ENCODE peak calls at places on chromosomes 16 and 17, in five cellular contexts. One of them, this sample, is unnamed.

GRCh38 chr16:72455743-72456659 is 284.0 kb upstream of the PMFBP1 start:
- DNase-seq in AG04450: no peak
- DNase-seq in fibroblast of the aortic adventitia: no peak
- DNase-seq in AG09309: no peak
- DNase-seq in GM06990: no peak
- DNase-seq in this sample: no peak

GRCh38 chr16:72649254-72649944 is 398.5 kb downstream of the ZFHX3 start:
- DNase-seq in fibroblast of the aortic adventitia: no peak
- DNase-seq in GM06990: no peak
- DNase-seq in AG09309: no peak
- DNase-seq in AG04450: no peak
- DNase-seq in this sample: no peak

GRCh38 chr17:33459078-33459940 is 166.2 kb upstream of the ASIC2 start:
- DNase-seq in fibroblast of the aortic adventitia: no peak
- DNase-seq in AG09309: no peak
- DNase-seq in AG04450: no peak
- DNase-seq in GM06990: peak
- DNase-seq in this sample: peak

GRCh38 chr17:57986841-57987581 is 1.0 kb downstream of the VEZF1 start:
- DNase-seq in GM06990: no peak
- DNase-seq in AG04450: peak
- DNase-seq in fibroblast of the aortic adventitia: peak
- DNase-seq in AG09309: no peak
- DNase-seq in this sample: no peak

GRCh38 chr16:20650400-20651159 is 46.9 kb downstream of the ACSM1 start:
- DNase-seq in fibroblast of the aortic adventitia: no peak
- DNase-seq in AG09309: no peak
- DNase-seq in GM06990: no peak
- DNase-seq in AG04450: no peak
- DNase-seq in this sample: no peak

GRCh38 chr16:89122322-89122831 is 28.7 kb downstream of the ACSF3 start:
- DNase-seq in fibroblast of the aortic adventitia: no peak
- DNase-seq in AG04450: no peak
- DNase-seq in AG09309: no peak
- DNase-seq in GM06990: peak
- DNase-seq in this sample: peak

GRCh38 chr16:77790964-77791363 is 2.6 kb downstream of the VAT1L start:
- DNase-seq in AG09309: no peak
- DNase-seq in AG04450: no peak
- DNase-seq in GM06990: no peak
- DNase-seq in fibroblast of the aortic adventitia: no peak
- DNase-seq in this sample: no peak

GRCh38 chr17:266701-267656 is 85.5 kb upstream of the DOC2B start:
- DNase-seq in AG04450: no peak
- DNase-seq in fibroblast of the aortic adventitia: peak
- DNase-seq in AG09309: no peak
- DNase-seq in GM06990: no peak
- DNase-seq in this sample: no peak

GRCh38 chr17:45435481-45435880 is 2.8 kb upstream of the ARHGAP27 start:
- DNase-seq in fibroblast of the aortic adventitia: no peak
- DNase-seq in GM06990: no peak
- DNase-seq in AG09309: no peak
- DNase-seq in AG04450: no peak
- DNase-seq in this sample: no peak

GRCh38 chr17:78110363-78111011 is 18.1 kb downstream of the TMC6 start:
- DNase-seq in GM06990: no peak
- DNase-seq in AG09309: no peak
- DNase-seq in fibroblast of the aortic adventitia: no peak
- DNase-seq in AG04450: no peak
- DNase-seq in this sample: no peak

GRCh38 chr16:3583303-3584038 is 6.3 kb upstream of the NLRC3 start:
- DNase-seq in AG09309: no peak
- DNase-seq in fibroblast of the aortic adventitia: no peak
- DNase-seq in AG04450: no peak
- DNase-seq in GM06990: no peak
- DNase-seq in this sample: no peak

GRCh38 chr17:39621523-39622379 is 5.0 kb upstream of the PPP1R1B start:
- DNase-seq in GM06990: peak
- DNase-seq in AG04450: peak
- DNase-seq in fibroblast of the aortic adventitia: peak
- DNase-seq in AG09309: peak
- DNase-seq in this sample: peak

GRCh38 chr17:41518789-41519449 is at the start of gene KRT15:
- DNase-seq in AG09309: no peak
- DNase-seq in AG04450: no peak
- DNase-seq in GM06990: no peak
- DNase-seq in fibroblast of the aortic adventitia: peak
- DNase-seq in this sample: no peak

GRCh38 chr17:57677301-57677700 is 67.8 kb downstream of the CCDC182 start:
- DNase-seq in fibroblast of the aortic adventitia: no peak
- DNase-seq in AG09309: no peak
- DNase-seq in AG04450: no peak
- DNase-seq in GM06990: no peak
- DNase-seq in this sample: no peak

GRCh38 chr17:73513426-73513825 is 130.8 kb downstream of the SDK2 start:
- DNase-seq in GM06990: no peak
- DNase-seq in AG09309: no peak
- DNase-seq in fibroblast of the aortic adventitia: no peak
- DNase-seq in AG04450: no peak
- DNase-seq in this sample: no peak

GRCh38 chr17:62898239-62898864 is 67.7 kb upstream of the TANC2 start:
- DNase-seq in fibroblast of the aortic adventitia: peak
- DNase-seq in GM06990: no peak
- DNase-seq in AG09309: no peak
- DNase-seq in AG04450: no peak
- DNase-seq in this sample: no peak

GRCh38 chr16:72197556-72197955 is 25.6 kb upstream of the PMFBP1 start:
- DNase-seq in AG04450: no peak
- DNase-seq in fibroblast of the aortic adventitia: no peak
- DNase-seq in AG09309: no peak
- DNase-seq in GM06990: no peak
- DNase-seq in this sample: no peak

GRCh38 chr17:39674702-39675389 is 6.6 kb downstream of the PNMT start:
- DNase-seq in AG04450: no peak
- DNase-seq in AG09309: no peak
- DNase-seq in GM06990: no peak
- DNase-seq in fibroblast of the aortic adventitia: peak
- DNase-seq in this sample: peak

GRCh38 chr16:69772560-69773254 is 10.6 kb downstream of the WWP2 start:
- DNase-seq in AG04450: no peak
- DNase-seq in fibroblast of the aortic adventitia: peak
- DNase-seq in GM06990: no peak
- DNase-seq in AG09309: no peak
- DNase-seq in this sample: no peak

GRCh38 chr16:30382398-30383015 is at the start of gene SEPTIN1:
- DNase-seq in fibroblast of the aortic adventitia: no peak
- DNase-seq in AG09309: no peak
- DNase-seq in GM06990: peak
- DNase-seq in AG04450: no peak
- DNase-seq in this sample: peak

GRCh38 chr17:1186923-1187771 is 7.4 kb upstream of the ABR start:
- DNase-seq in AG04450: peak
- DNase-seq in fibroblast of the aortic adventitia: peak
- DNase-seq in GM06990: peak
- DNase-seq in AG09309: peak
- DNase-seq in this sample: peak

GRCh38 chr17:76820039-76820438 is 48.2 kb upstream of the MGAT5B start:
- DNase-seq in GM06990: no peak
- DNase-seq in AG04450: no peak
- DNase-seq in fibroblast of the aortic adventitia: no peak
- DNase-seq in AG09309: no peak
- DNase-seq in this sample: no peak

GRCh38 chr17:76820523-76820922 is 47.7 kb upstream of the MGAT5B start:
- DNase-seq in AG04450: no peak
- DNase-seq in AG09309: no peak
- DNase-seq in fibroblast of the aortic adventitia: no peak
- DNase-seq in GM06990: no peak
- DNase-seq in this sample: no peak

GRCh38 chr17:76812968-76813367 is 55.2 kb upstream of the MGAT5B start:
- DNase-seq in AG09309: no peak
- DNase-seq in GM06990: no peak
- DNase-seq in AG04450: no peak
- DNase-seq in fibroblast of the aortic adventitia: no peak
- DNase-seq in this sample: no peak

GRCh38 chr17:76812248-76812647 is 56.0 kb upstream of the MGAT5B start:
- DNase-seq in AG04450: no peak
- DNase-seq in fibroblast of the aortic adventitia: peak
- DNase-seq in GM06990: no peak
- DNase-seq in AG09309: no peak
- DNase-seq in this sample: no peak

GRCh38 chr17:76816590-76817135 is 51.5 kb upstream of the MGAT5B start:
- DNase-seq in GM06990: no peak
- DNase-seq in AG09309: peak
- DNase-seq in AG04450: peak
- DNase-seq in fibroblast of the aortic adventitia: peak
- DNase-seq in this sample: peak
- TF ChIP-seq CTCF in GM06990: peak
- TF ChIP-seq CTCF in AG09309: peak
- TF ChIP-seq CTCF in AG04450: peak
- TF ChIP-seq CTCF in fibroblast of the aortic adventitia: peak
- TF ChIP-seq CTCF in this sample: peak

GRCh38 chr16:2500937-2501750 is 12.6 kb upstream of the ATP6V0C start:
- DNase-seq in AG04450: peak
- DNase-seq in AG09309: no peak
- DNase-seq in fibroblast of the aortic adventitia: peak
- DNase-seq in GM06990: peak
- DNase-seq in this sample: peak
- TF ChIP-seq CTCF in AG04450: peak
- TF ChIP-seq CTCF in AG09309: peak
- TF ChIP-seq CTCF in fibroblast of the aortic adventitia: peak
- TF ChIP-seq CTCF in GM06990: peak
- TF ChIP-seq CTCF in this sample: peak

GRCh38 chr17:81040791-81041337 is 5.9 kb downstream of the BAIAP2 start:
- DNase-seq in AG04450: no peak
- DNase-seq in fibroblast of the aortic adventitia: peak
- DNase-seq in AG09309: no peak
- DNase-seq in GM06990: no peak
- DNase-seq in this sample: peak
- TF ChIP-seq CTCF in AG04450: peak
- TF ChIP-seq CTCF in fibroblast of the aortic adventitia: peak
- TF ChIP-seq CTCF in AG09309: peak
- TF ChIP-seq CTCF in GM06990: peak
- TF ChIP-seq CTCF in this sample: peak

GRCh38 chr17:44197980-44198720 is 1.5 kb downstream of the ATXN7L3 start:
- DNase-seq in AG09309: no peak
- DNase-seq in fibroblast of the aortic adventitia: peak
- DNase-seq in GM06990: no peak
- DNase-seq in AG04450: no peak
- DNase-seq in this sample: peak
- TF ChIP-seq CTCF in AG09309: peak
- TF ChIP-seq CTCF in fibroblast of the aortic adventitia: no peak
- TF ChIP-seq CTCF in GM06990: peak
- TF ChIP-seq CTCF in AG04450: peak
- TF ChIP-seq CTCF in this sample: peak

GRCh38 chr17:27573548-27573947 is 57.4 kb upstream of the LGALS9 start:
- DNase-seq in AG04450: no peak
- DNase-seq in AG09309: no peak
- DNase-seq in GM06990: no peak
- DNase-seq in fibroblast of the aortic adventitia: no peak
- DNase-seq in this sample: no peak

GRCh38 chr17:27575100-27575911 is 55.7 kb upstream of the LGALS9 start:
- DNase-seq in AG09309: no peak
- DNase-seq in fibroblast of the aortic adventitia: no peak
- DNase-seq in GM06990: no peak
- DNase-seq in AG04450: no peak
- DNase-seq in this sample: no peak

GRCh38 chr17:27575912-27576252 is 55.1 kb upstream of the LGALS9 start:
- DNase-seq in fibroblast of the aortic adventitia: no peak
- DNase-seq in AG09309: no peak
- DNase-seq in GM06990: no peak
- DNase-seq in AG04450: no peak
- DNase-seq in this sample: no peak

GRCh38 chr17:27572665-27573064 is 58.3 kb upstream of the LGALS9 start:
- DNase-seq in fibroblast of the aortic adventitia: peak
- DNase-seq in AG09309: no peak
- DNase-seq in GM06990: no peak
- DNase-seq in AG04450: no peak
- DNase-seq in this sample: no peak

GRCh38 chr17:27573971-27574525 is 56.9 kb upstream of the LGALS9 start:
- DNase-seq in GM06990: no peak
- DNase-seq in fibroblast of the aortic adventitia: peak
- DNase-seq in AG04450: no peak
- DNase-seq in AG09309: no peak
- DNase-seq in this sample: no peak
- TF ChIP-seq CTCF in GM06990: no peak
- TF ChIP-seq CTCF in fibroblast of the aortic adventitia: peak
- TF ChIP-seq CTCF in AG04450: no peak
- TF ChIP-seq CTCF in AG09309: no peak
- TF ChIP-seq CTCF in this sample: no peak

GRCh38 chr16:1073262-1073558 is 663 bp downstream of the SSTR5 start:
- DNase-seq in fibroblast of the aortic adventitia: no peak
- DNase-seq in AG04450: no peak
- DNase-seq in GM06990: no peak
- DNase-seq in AG09309: no peak
- DNase-seq in this sample: no peak

GRCh38 chr16:1074379-1074649 is 1.8 kb downstream of the SSTR5 start:
- DNase-seq in fibroblast of the aortic adventitia: no peak
- DNase-seq in AG04450: no peak
- DNase-seq in GM06990: no peak
- DNase-seq in AG09309: no peak
- DNase-seq in this sample: no peak

GRCh38 chr16:1075546-1075945 is 3.0 kb downstream of the SSTR5 start:
- DNase-seq in fibroblast of the aortic adventitia: no peak
- DNase-seq in GM06990: no peak
- DNase-seq in AG09309: no peak
- DNase-seq in AG04450: no peak
- DNase-seq in this sample: no peak

GRCh38 chr16:1072526-1073261 is at the start of gene SSTR5:
- DNase-seq in fibroblast of the aortic adventitia: no peak
- DNase-seq in AG09309: no peak
- DNase-seq in GM06990: no peak
- DNase-seq in AG04450: no peak
- DNase-seq in this sample: no peak

GRCh38 chr16:1073566-1074378 is 1.2 kb downstream of the SSTR5 start:
- DNase-seq in fibroblast of the aortic adventitia: no peak
- DNase-seq in AG09309: no peak
- DNase-seq in AG04450: no peak
- DNase-seq in GM06990: no peak
- DNase-seq in this sample: no peak
- TF ChIP-seq CTCF in fibroblast of the aortic adventitia: no peak
- TF ChIP-seq CTCF in AG09309: peak
- TF ChIP-seq CTCF in AG04450: no peak
- TF ChIP-seq CTCF in GM06990: no peak
- TF ChIP-seq CTCF in this sample: no peak

GRCh38 chr17:18026408-18026776 is 12.6 kb downstream of the ATPAF2 start:
- DNase-seq in AG09309: peak
- DNase-seq in fibroblast of the aortic adventitia: peak
- DNase-seq in GM06990: no peak
- DNase-seq in AG04450: no peak
- DNase-seq in this sample: no peak
- TF ChIP-seq CTCF in AG09309: peak
- TF ChIP-seq CTCF in fibroblast of the aortic adventitia: no peak
- TF ChIP-seq CTCF in GM06990: no peak
- TF ChIP-seq CTCF in AG04450: no peak
- TF ChIP-seq CTCF in this sample: no peak

GRCh38 chr16:35386619-35387018 is 1927.2 kb downstream of the TP53TG3F start:
- DNase-seq in AG09309: no peak
- DNase-seq in AG04450: no peak
- DNase-seq in GM06990: no peak
- DNase-seq in fibroblast of the aortic adventitia: no peak
- DNase-seq in this sample: no peak

GRCh38 chr16:35391328-35391727 is 1931.9 kb downstream of the TP53TG3F start:
- DNase-seq in AG04450: no peak
- DNase-seq in GM06990: no peak
- DNase-seq in AG09309: peak
- DNase-seq in fibroblast of the aortic adventitia: peak
- DNase-seq in this sample: no peak
- TF ChIP-seq CTCF in AG04450: peak
- TF ChIP-seq CTCF in GM06990: peak
- TF ChIP-seq CTCF in AG09309: peak
- TF ChIP-seq CTCF in fibroblast of the aortic adventitia: peak
- TF ChIP-seq CTCF in this sample: peak